ENCODE peak calls at places on chromosome 10, in ten cellular contexts. S is body of pancreas; Q is lower lobe of right lung; B is GM23338; D is CD8-positive, alpha-beta memory T cell; A is right cardiac atrium; I is right lobe of liver; G is heart left ventricle; H is Panc1; O is PC-9. K is an unnamed sample. For H3K4me1, the result is how much of the 10 kb centered on the place peaks cover.

GRCh38 chr10:115665549-115665948 is 572.4 kb downstream of the ATRNL1 start:
- DNase-seq in G (no peak), Q (no peak), B (no peak), O (no peak), I (no peak), D (no peak), S (no peak), A (no peak), H (no peak), K (no peak)

GRCh38 chr10:117587036-117587435 is 44.5 kb downstream of the EMX2 start:
- DNase-seq in A (no peak), O (no peak), Q (no peak), S (no peak), B (no peak), G (no peak), I (no peak), H (no peak), D (no peak), K (no peak)

GRCh38 chr10:5970527-5970926 is 6.8 kb downstream of the IL15RA start:
- DNase-seq in H (no peak), S (no peak), Q (no peak), D (no peak), O (no peak), G (no peak), B (no peak), A (no peak), I (no peak), K (no peak)

GRCh38 chr10:122878799-122879338 is 512 bp downstream of the FAM24B start:
- DNase-seq in A (no peak), D (no peak), G (no peak), S (peak), B (no peak), I (no peak), H (no peak), O (no peak), Q (no peak), K (no peak)

GRCh38 chr10:122587099-122587725 is 26.7 kb downstream of the DMBT1 start:
- DNase-seq in S (no peak), Q (no peak), G (no peak), H (no peak), O (no peak), D (no peak), B (no peak), I (no peak), A (no peak), K (no peak)

GRCh38 chr10:8042864-8043568 is 11.5 kb upstream of the GATA3 start:
- DNase-seq in Q (no peak), B (peak), S (no peak), O (no peak), D (no peak), G (no peak), H (no peak), I (no peak), A (no peak), K (no peak)

GRCh38 chr10:9239298-9239697 is 1184.8 kb downstream of the GATA3 start:
- DNase-seq in H (no peak), D (no peak), B (no peak), I (no peak), O (peak), Q (no peak), G (no peak), S (no peak), A (no peak), K (no peak)

GRCh38 chr10:43715334-43715733 is 66.7 kb upstream of the ZNF32 start:
- DNase-seq in B (no peak), G (no peak), Q (no peak), O (no peak), S (no peak), H (no peak), A (no peak), I (no peak), D (no peak), K (no peak)

GRCh38 chr10:112955736-112956421 is 5.8 kb downstream of the TCF7L2 start:
- DNase-seq in A (no peak), I (no peak), O (no peak), H (no peak), S (no peak), B (no peak), Q (no peak), G (no peak), D (no peak), K (peak)

GRCh38 chr10:110643670-110644597 is at the start of gene RBM20:
- DNase-seq in O (no peak), A (peak), G (peak), H (no peak), Q (no peak), D (peak), S (peak), B (peak), I (peak), K (peak)

GRCh38 chr10:86666538-86666937 is 1.8 kb upstream of the LDB3 start:
- DNase-seq in D (no peak), I (no peak), H (no peak), O (no peak), G (peak), A (peak), B (no peak), Q (no peak), S (no peak), K (no peak)

GRCh38 chr10:24966962-24967361 is 14.6 kb upstream of the PRTFDC1 start:
- DNase-seq in I (no peak), H (no peak), G (no peak), A (no peak), D (no peak), O (no peak), S (no peak), B (no peak), Q (no peak), K (no peak)

GRCh38 chr10:24119919-24120318 is 89.0 kb upstream of the KIAA1217 start:
- DNase-seq in O (no peak), S (no peak), Q (no peak), D (no peak), B (no peak), G (no peak), A (no peak), H (no peak), I (no peak), K (no peak)

GRCh38 chr10:126628746-126629145 is 41.7 kb downstream of the C10orf90 start:
- DNase-seq in B (no peak), G (no peak), H (no peak), A (no peak), O (no peak), I (no peak), S (no peak), Q (no peak), D (no peak), K (no peak)

GRCh38 chr10:43754569-43755260 is 106.0 kb upstream of the ZNF32 start:
- DNase-seq in G (no peak), Q (no peak), B (peak), H (no peak), I (no peak), D (no peak), O (no peak), S (no peak), A (no peak), K (no peak)

GRCh38 chr10:75407716-75408511 is 6.3 kb upstream of the ZNF503 start:
- DNase-seq in D (no peak), B (peak), Q (peak), S (peak), I (no peak), H (no peak), A (peak), G (peak), O (no peak), K (no peak)

GRCh38 chr10:21334891-21335696 is 190.4 kb downstream of the SKIDA1 start:
- DNase-seq in S (peak), G (peak), I (no peak), D (no peak), Q (no peak), O (peak), H (no peak), A (peak), B (no peak), K (peak)

GRCh38 chr10:114631090-114631677 is 26.9 kb downstream of the ABLIM1 start:
- DNase-seq in Q (no peak), D (no peak), G (no peak), I (no peak), S (no peak), O (no peak), H (no peak), B (no peak), A (no peak), K (no peak)

GRCh38 chr10:80264081-80265056 is 25.1 kb downstream of the MAT1A start:
- DNase-seq in D (no peak), S (no peak), G (no peak), O (no peak), B (no peak), A (no peak), I (no peak), H (no peak), Q (no peak), K (no peak)

GRCh38 chr10:70723771-70724170 is 51.5 kb downstream of the ADAMTS14 start:
- DNase-seq in B (no peak), A (peak), G (peak), Q (no peak), H (no peak), D (no peak), S (no peak), I (no peak), O (no peak), K (no peak)

GRCh38 chr10:28139138-28139537 is 140.3 kb upstream of the ODAD2 start:
- DNase-seq in D (no peak), A (no peak), H (no peak), I (no peak), B (no peak), G (no peak), Q (no peak), S (no peak), O (no peak), K (peak)

GRCh38 chr10:91891285-91892001 is 17.8 kb downstream of the FGFBP3 start:
- DNase-seq in G (no peak), H (peak), B (no peak), Q (no peak), A (no peak), I (no peak), D (no peak), S (no peak), O (no peak), K (no peak)

GRCh38 chr10:7937315-7937945 is 117.1 kb upstream of the GATA3 start:
- DNase-seq in G (no peak), I (no peak), B (no peak), H (no peak), S (no peak), Q (no peak), D (no peak), A (no peak), O (no peak), K (no peak)

GRCh38 chr10:93064874-93065660 is 4.5 kb downstream of the CYP26C1 start:
- DNase-seq in H (no peak), I (no peak), Q (no peak), S (no peak), D (no peak), G (no peak), A (no peak), B (no peak), O (no peak), K (no peak)

GRCh38 chr10:15440204-15440711 is 69.2 kb upstream of the FAM171A1 start:
- DNase-seq in H (no peak), I (no peak), G (no peak), S (no peak), D (no peak), Q (no peak), B (no peak), A (no peak), O (no peak), K (no peak)
- H3K4me1 ChIP-seq in H (under half), I (under half), G (under half), S (under half), D (under half), Q (under half), B (under half), A (under half), O (under half), K (under half)

GRCh38 chr10:10794056-10794455 is 223.6 kb upstream of the CELF2 start:
- DNase-seq in I (no peak), H (no peak), D (no peak), B (no peak), G (no peak), A (no peak), S (no peak), O (peak), Q (no peak), K (no peak)
- H3K27ac ChIP-seq in I (no peak), H (no peak), D (no peak), B (no peak), G (no peak), A (no peak), S (no peak), O (peak), Q (peak), K (peak)

GRCh38 chr10:48452879-48453412 is 146.5 kb downstream of the MAPK8 start:
- DNase-seq in B (no peak), H (no peak), O (no peak), G (peak), I (no peak), Q (no peak), A (no peak), D (no peak), S (no peak), K (no peak)
- H3K4me1 ChIP-seq in B (under half), H (under half), O (under half), G (under half), I (under half), Q (under half), A (under half), D (under half), S (under half), K (under half)

DNA sequence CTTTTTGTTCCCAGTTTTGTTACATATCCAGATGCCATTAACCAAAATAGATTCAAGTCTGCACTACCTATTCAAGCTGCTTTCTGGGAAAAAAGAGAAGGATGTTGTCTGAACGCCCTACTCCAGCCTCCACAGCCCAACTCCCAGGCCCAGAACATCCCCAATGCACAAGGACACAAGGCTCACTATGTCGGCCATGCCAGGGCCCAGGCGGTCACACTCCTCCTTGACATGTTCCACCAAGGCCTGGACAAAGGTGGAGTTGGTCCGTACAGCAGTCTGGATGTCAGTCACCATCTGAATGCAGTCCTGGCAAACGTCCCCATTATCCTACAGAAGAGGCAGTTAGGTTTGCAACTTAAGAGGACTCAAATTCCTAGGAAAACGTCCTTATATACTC is 23.2 kb downstream of the PSAP start:
- DNase-seq in Q (no peak), I (no peak), D (no peak), O (no peak), A (no peak), H (no peak), S (no peak), G (no peak), B (no peak), K (no peak)
- H3K27ac ChIP-seq in Q (no peak), I (no peak), D (no peak), O (no peak), A (no peak), H (peak), S (no peak), G (no peak), B (no peak), K (no peak)

DNA sequence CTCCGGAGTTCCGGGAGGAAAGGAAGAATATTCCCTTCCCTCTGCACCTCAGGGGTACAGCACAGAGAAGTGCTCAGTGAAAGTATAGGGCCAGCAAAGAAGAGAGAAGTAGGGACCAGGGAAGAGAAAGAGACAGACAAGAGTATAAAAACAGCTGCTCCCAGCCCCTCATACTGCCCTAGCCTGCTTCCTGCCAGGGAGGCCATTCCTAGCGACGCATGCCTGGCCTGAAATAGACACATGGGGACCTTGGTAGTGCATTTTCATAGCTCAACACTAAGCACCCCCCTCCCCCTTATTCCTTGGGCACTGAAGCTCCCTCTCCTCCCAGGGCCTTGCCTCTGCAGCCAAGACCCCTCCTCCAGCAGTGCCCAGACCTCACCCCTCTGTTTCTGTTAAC is 64.6 kb downstream of the ZMIZ1 start:
- DNase-seq in Q (no peak), I (no peak), A (no peak), B (no peak), H (no peak), D (no peak), G (no peak), S (no peak), O (no peak), K (no peak)
- H3K4me1 ChIP-seq in Q (half or more), I (under half), A (half or more), B (half or more), H (under half), D (under half), G (half or more), S (half or more), O (under half), K (half or more)

DNA sequence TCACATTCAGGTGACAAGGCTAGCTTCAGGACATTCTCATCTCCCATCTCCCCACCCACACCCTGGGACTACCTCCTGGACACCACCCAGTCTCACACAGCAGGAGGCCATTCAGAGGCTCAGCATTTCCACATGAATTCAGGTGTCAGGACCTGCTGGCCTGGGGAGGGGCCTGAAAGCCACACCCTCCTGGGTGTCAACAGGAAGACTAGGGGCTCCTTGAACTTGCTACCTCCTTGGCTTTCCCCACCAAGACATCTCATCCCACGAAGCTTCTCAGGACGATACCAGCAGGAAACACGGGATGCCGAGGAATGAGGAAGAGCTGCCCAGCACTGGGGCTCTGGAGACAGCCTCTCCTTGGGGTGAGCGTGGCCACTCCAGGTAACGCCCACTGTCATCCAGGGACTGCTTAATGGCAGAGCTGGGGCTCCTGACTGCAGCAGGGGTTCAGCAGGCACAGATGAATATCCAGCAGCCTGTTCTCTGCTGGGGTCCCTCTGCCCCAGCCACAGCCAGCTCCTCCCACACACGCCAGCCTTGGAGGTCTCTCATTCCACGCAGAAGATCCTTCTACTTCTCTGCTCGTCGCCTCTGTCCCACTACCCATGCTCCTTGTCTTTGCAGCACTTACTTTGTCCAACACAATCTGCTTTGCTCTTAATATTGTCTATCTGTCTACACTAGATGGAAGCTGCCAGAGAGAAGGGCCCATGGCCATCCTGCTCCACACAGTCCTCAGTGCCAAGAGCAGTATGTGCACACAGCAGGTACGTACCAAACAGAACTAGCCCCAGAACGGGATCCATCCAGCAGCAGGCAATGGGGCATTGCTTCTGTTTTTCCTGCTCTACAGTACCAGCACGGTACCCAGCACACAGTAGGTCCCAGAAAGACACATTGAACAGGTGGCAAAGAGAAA is 88.7 kb downstream of the FAM53B start:
- DNase-seq in B (no peak), D (no peak), O (peak), Q (no peak), I (no peak), G (no peak), H (no peak), A (peak), S (no peak), K (no peak)
- H3K27ac ChIP-seq in B (no peak), D (no peak), O (no peak), Q (peak), I (no peak), G (peak), H (no peak), A (peak), S (no peak), K (no peak)

GRCh38 chr10:99609186-99609585 is 11.1 kb downstream of the SLC25A28 start:
- DNase-seq in B (no peak), O (no peak), I (no peak), D (no peak), S (no peak), Q (no peak), A (no peak), G (no peak), H (no peak), K (no peak)

GRCh38 chr10:99612167-99612831 is 7.9 kb downstream of the SLC25A28 start:
- DNase-seq in S (peak), A (no peak), O (peak), G (no peak), I (no peak), B (peak), H (peak), Q (no peak), D (peak), K (no peak)
- H3K4me1 ChIP-seq in S (under half), A (under half), O (under half), G (under half), I (under half), B (under half), H (under half), Q (under half), D (under half), K (under half)

GRCh38 chr10:131776496-131776895 is 124.3 kb upstream of the PPP2R2D start:
- DNase-seq in A (no peak), Q (no peak), B (no peak), G (no peak), O (no peak), D (no peak), H (no peak), S (no peak), I (no peak), K (no peak)

GRCh38 chr10:131777162-131777561 is 123.6 kb upstream of the PPP2R2D start:
- DNase-seq in B (peak), G (no peak), D (no peak), Q (no peak), H (no peak), A (no peak), I (no peak), S (no peak), O (no peak), K (peak)

GRCh38 chr10:131778385-131778784 is 122.4 kb upstream of the PPP2R2D start:
- DNase-seq in B (no peak), Q (no peak), G (no peak), S (no peak), A (no peak), O (no peak), D (no peak), I (no peak), H (no peak), K (no peak)

GRCh38 chr10:131778842-131779241 is 122.0 kb upstream of the PPP2R2D start:
- DNase-seq in A (no peak), D (no peak), S (no peak), B (no peak), G (no peak), Q (no peak), O (no peak), I (no peak), H (no peak), K (peak)

DNA sequence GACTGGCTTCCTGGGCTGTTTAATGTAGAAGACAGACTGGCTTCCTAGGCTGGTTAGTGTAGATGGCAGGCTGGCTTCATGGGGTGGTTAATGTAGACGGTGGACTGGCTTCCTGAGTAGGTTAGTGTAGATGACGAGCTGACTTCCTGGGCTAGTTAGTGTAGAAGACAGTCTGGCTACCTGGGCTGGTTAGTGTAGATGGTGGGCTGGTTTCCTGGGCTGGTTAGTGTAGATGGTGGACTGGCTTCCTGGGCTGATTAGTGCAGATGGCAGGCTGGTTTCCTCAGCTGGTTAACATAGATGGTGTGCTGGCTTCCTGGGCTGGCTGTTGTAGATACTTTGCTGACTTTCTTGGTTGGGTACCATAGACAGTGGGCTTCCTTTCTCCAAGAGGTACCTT is 122.9 kb upstream of the PPP2R2D start:
- DNase-seq in G (no peak), B (no peak), I (no peak), Q (no peak), S (no peak), O (no peak), H (no peak), A (no peak), D (no peak), K (peak)
- H3K27ac ChIP-seq in G (no peak), B (no peak), I (no peak), Q (no peak), S (no peak), O (no peak), H (no peak), A (no peak), D (no peak), K (no peak)

DNA sequence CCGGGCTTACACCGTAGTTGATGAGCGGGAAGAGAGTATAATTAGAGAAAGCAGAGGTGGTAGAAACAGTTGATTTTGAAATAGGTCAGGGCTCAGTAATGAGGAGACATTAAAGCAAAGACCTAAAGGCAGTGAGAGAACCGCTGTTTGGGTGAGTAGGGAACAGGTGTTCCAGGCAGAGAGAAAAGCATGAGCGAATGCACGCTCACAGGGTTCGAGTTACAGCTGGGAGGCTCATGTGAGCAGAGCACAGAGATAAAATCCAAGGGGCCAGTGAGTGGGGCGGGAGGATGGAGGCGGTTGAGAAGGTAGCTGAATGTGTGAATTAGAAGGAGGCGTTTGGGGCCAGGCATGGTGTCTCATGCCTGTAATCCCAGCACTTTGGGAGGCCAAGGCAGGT is 39.9 kb downstream of the APBB1IP start:
- DNase-seq in S (no peak), A (no peak), D (no peak), Q (no peak), I (no peak), G (no peak), B (no peak), O (no peak), H (no peak), K (no peak)
- H3K4me1 ChIP-seq in S (under half), A (under half), D (half or more), Q (under half), I (under half), G (under half), B (under half), O (under half), H (under half), K (under half)

K was measured in SJSA1.